ENCODE peak calls at places on chromosomes 6 and 20, in eight cellular contexts. F is A549, J is LNCaP clone FGC, N is IMR-90, C is heart right ventricle, A is upper lobe of left lung, O is psoas muscle, Q is NB4. P is an unnamed sample.

GRCh38 chr6:34692280-34692679 is 4.3 kb downstream of the ILRUN start:
- DNase-seq in N (no peak), C (no peak), J (no peak), O (no peak), A (no peak), Q (no peak), F (no peak), P (no peak)

GRCh38 chr20:58835231-58835630 is 15.5 kb downstream of the GNAS-AS1 start:
- DNase-seq in J (no peak), O (no peak), Q (peak), A (no peak), F (no peak), N (no peak), C (no peak), P (no peak)

GRCh38 chr6:12182676-12183075 is 107.5 kb upstream of the EDN1 start:
- DNase-seq in C (no peak), N (peak), O (no peak), Q (no peak), J (no peak), F (no peak), A (no peak), P (peak)

GRCh38 chr6:63295553-63295952 is 24.2 kb downstream of the LGSN start:
- DNase-seq in N (no peak), O (no peak), C (no peak), Q (no peak), A (no peak), J (no peak), F (no peak), P (no peak)

GRCh38 chr6:138337076-138337475 is 40.6 kb upstream of the SMIM28 start:
- DNase-seq in A (no peak), F (no peak), Q (no peak), N (no peak), O (no peak), C (no peak), J (no peak), P (no peak)

GRCh38 chr6:147216915-147217314 is 12.7 kb downstream of the STXBP5 start:
- DNase-seq in J (no peak), O (no peak), N (no peak), F (no peak), C (no peak), Q (no peak), A (no peak), P (peak)

GRCh38 chr6:39821739-39822532 is 29.8 kb downstream of the DAAM2 start:
- DNase-seq in C (peak), F (no peak), O (peak), J (no peak), A (no peak), Q (no peak), N (no peak), P (no peak)

GRCh38 chr20:49276895-49277785 is 717 bp downstream of the ZNFX1 start:
- DNase-seq in C (peak), O (peak), J (no peak), Q (peak), F (no peak), N (no peak), A (peak), P (no peak)

GRCh38 chr6:144284753-144285547 is at the start of gene UTRN:
- DNase-seq in C (peak), A (peak), J (peak), N (peak), O (peak), F (peak), Q (peak), P (peak)

GRCh38 chr20:50879649-50880550 is 51.3 kb downstream of the ADNP start:
- DNase-seq in Q (no peak), C (no peak), A (no peak), N (no peak), J (no peak), O (no peak), F (no peak), P (no peak)

GRCh38 chr20:43941476-43942212 is 27.0 kb downstream of the TOX2 start:
- DNase-seq in J (peak), F (peak), N (peak), A (no peak), Q (peak), O (no peak), C (no peak), P (no peak)

GRCh38 chr6:5085638-5086293 is 625 bp downstream of the PPP1R3G start:
- DNase-seq in A (no peak), F (peak), J (no peak), O (peak), C (peak), N (peak), Q (peak), P (peak)

GRCh38 chr6:31568537-31568961 is 3.5 kb upstream of the LTA start:
- DNase-seq in C (no peak), N (no peak), J (no peak), O (no peak), Q (no peak), F (no peak), A (peak), P (no peak)

GRCh38 chr20:52974155-52974554 is 2.0 kb downstream of the TSHZ2 start:
- DNase-seq in F (no peak), N (no peak), A (no peak), O (no peak), Q (no peak), J (no peak), C (no peak), P (no peak)

GRCh38 chr6:93417421-93417996 is 1.9 kb downstream of the EPHA7 start:
- DNase-seq in F (peak), C (no peak), J (no peak), N (no peak), Q (no peak), O (no peak), A (no peak), P (no peak)

GRCh38 chr20:51886891-51887608 is 84.7 kb upstream of the SALL4 start:
- DNase-seq in N (no peak), C (no peak), F (no peak), A (no peak), O (no peak), Q (no peak), J (no peak), P (no peak)

GRCh38 chr6:67003844-67004243 is 1296.8 kb upstream of the EYS start:
- DNase-seq in O (no peak), C (no peak), F (no peak), J (no peak), N (no peak), Q (no peak), A (no peak), P (no peak)

GRCh38 chr6:137341721-137342195 is 122.6 kb upstream of the IFNGR1 start:
- DNase-seq in A (peak), F (peak), O (peak), J (no peak), C (peak), Q (peak), N (no peak), P (peak)

GRCh38 chr20:14919473-14920157 is 582.2 kb upstream of the FLRT3 start:
- DNase-seq in A (peak), Q (no peak), J (no peak), F (peak), O (no peak), C (no peak), N (no peak), P (no peak)

GRCh38 chr6:80489911-80490635 is 383.6 kb downstream of the BCKDHB start:
- DNase-seq in J (no peak), O (no peak), F (no peak), N (no peak), C (no peak), A (no peak), Q (no peak), P (no peak)

GRCh38 chr20:50982372-50982771 is 23.8 kb downstream of the MOCS3 start:
- DNase-seq in C (no peak), A (no peak), N (peak), F (peak), O (no peak), Q (no peak), J (peak), P (peak)

GRCh38 chr20:58065508-58066361 is 162.7 kb downstream of the ANKRD60 start:
- DNase-seq in O (no peak), C (no peak), F (no peak), J (no peak), A (peak), N (no peak), Q (no peak), P (no peak)

GRCh38 chr6:11653028-11653583 is 115.6 kb downstream of the TMEM170B start:
- DNase-seq in O (no peak), J (no peak), Q (peak), F (peak), C (no peak), N (peak), A (no peak), P (peak)

GRCh38 chr6:146910611-146911010 is 293.6 kb upstream of the STXBP5 start:
- DNase-seq in O (no peak), C (no peak), A (no peak), N (no peak), Q (no peak), J (no peak), F (no peak), P (no peak)

GRCh38 chr20:41362748-41363140 is 3.9 kb downstream of the EMILIN3 start:
- DNase-seq in J (no peak), N (no peak), C (no peak), Q (no peak), F (no peak), A (no peak), O (no peak), P (no peak)

GRCh38 chr6:157258878-157259277 is 64.4 kb downstream of the TMEM242 start:
- DNase-seq in O (no peak), Q (no peak), A (no peak), C (no peak), J (no peak), N (no peak), F (no peak), P (no peak)

GRCh38 chr6:133062077-133062476 is 179.1 kb upstream of the EYA4 start:
- DNase-seq in N (peak), F (peak), Q (no peak), J (no peak), A (no peak), C (no peak), O (no peak), P (peak)

GRCh38 chr6:89100114-89100513 is 17.8 kb downstream of the SRSF12 start:
- DNase-seq in F (no peak), N (no peak), J (no peak), Q (no peak), C (no peak), O (no peak), A (no peak), P (no peak)

GRCh38 chr6:144715344-144715743 is 430.2 kb downstream of the UTRN start:
- DNase-seq in F (no peak), A (no peak), O (no peak), J (no peak), C (no peak), N (no peak), Q (no peak), P (no peak)

GRCh38 chr6:52840763-52841585 is at the start of gene GSTA5:
- DNase-seq in Q (no peak), F (no peak), O (no peak), A (peak), N (no peak), C (no peak), J (no peak), P (no peak)

GRCh38 chr20:63017076-63017825 is 10.5 kb upstream of the BHLHE23 start:
- DNase-seq in O (peak), Q (no peak), A (no peak), N (no peak), F (no peak), J (no peak), C (peak), P (no peak)

GRCh38 chr6:98054453-98054852 is 771.4 kb upstream of the MMS22L start:
- DNase-seq in F (no peak), O (no peak), J (no peak), Q (peak), N (peak), C (no peak), A (no peak), P (no peak)

GRCh38 chr6:118408863-118409262 is 139.2 kb upstream of the PLN start:
- DNase-seq in Q (no peak), N (no peak), A (no peak), J (no peak), C (no peak), F (no peak), O (no peak), P (no peak)

GRCh38 chr6:39294899-39295298 is 19.3 kb downstream of the KCNK17 start:
- DNase-seq in J (no peak), C (no peak), Q (no peak), O (no peak), A (no peak), F (no peak), N (no peak), P (no peak)

GRCh38 chr20:42192321-42192720 is 574.1 kb upstream of the CHD6 start:
- DNase-seq in J (no peak), O (no peak), N (no peak), Q (peak), F (no peak), C (no peak), A (no peak), P (no peak)

GRCh38 chr6:43402819-43403218 is 24.5 kb upstream of the ABCC10 start:
- DNase-seq in N (no peak), O (no peak), A (no peak), Q (no peak), J (no peak), F (peak), C (no peak), P (no peak)

GRCh38 chr6:5053038-5053437 is 32.1 kb upstream of the PPP1R3G start:
- DNase-seq in A (no peak), N (peak), F (no peak), Q (peak), O (no peak), J (no peak), C (no peak), P (peak)

GRCh38 chr6:110625883-110626282 is 149.5 kb upstream of the SLC22A16 start:
- DNase-seq in O (no peak), C (no peak), Q (no peak), F (no peak), A (no peak), N (peak), J (no peak), P (no peak)

GRCh38 chr6:159279790-159280277 is 110.6 kb downstream of the FNDC1 start:
- DNase-seq in Q (no peak), C (no peak), A (no peak), F (peak), O (no peak), N (no peak), J (no peak), P (no peak)

GRCh38 chr20:5120189-5120484 is 379 bp upstream of the PCNA start:
- DNase-seq in A (no peak), C (no peak), J (no peak), Q (no peak), N (no peak), F (no peak), O (no peak), P (no peak)

GRCh38 chr6:19193624-19194023 is 643.5 kb upstream of the ID4 start:
- DNase-seq in O (no peak), A (no peak), N (no peak), J (no peak), Q (no peak), F (no peak), C (no peak), P (no peak)
- TF ChIP-seq CTCF in O (no peak), A (no peak), N (no peak), J (no peak), Q (no peak), F (no peak), C (no peak), P (no peak)

DNA sequence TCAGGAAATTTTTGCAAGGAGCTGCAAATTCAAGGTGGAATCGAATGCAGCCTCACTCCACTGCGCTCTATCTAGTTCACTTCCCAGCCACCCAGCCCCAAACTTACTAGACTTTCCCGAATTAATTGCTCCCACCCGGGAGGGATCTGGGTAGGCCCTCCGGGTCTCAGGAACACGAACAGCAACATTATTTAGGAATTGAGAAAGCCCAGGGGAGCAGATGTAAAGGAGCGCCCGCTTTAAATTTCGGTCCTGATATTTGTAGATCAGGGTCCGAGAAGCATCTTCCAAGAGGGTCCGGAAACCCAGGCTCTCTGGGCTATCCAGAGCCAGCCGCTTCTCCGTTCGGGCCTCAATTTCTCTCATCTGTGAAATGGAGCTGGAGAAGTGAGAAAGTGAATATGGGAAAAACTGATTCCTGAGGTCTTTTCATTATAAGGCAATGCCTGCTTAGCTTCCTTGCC is 490 bp upstream of the ID1 start:
- DNase-seq in A (no peak), J (no peak), C (no peak), Q (no peak), F (no peak), O (no peak), N (no peak), P (no peak)
- TF ChIP-seq CTCF in A (no peak), J (no peak), C (no peak), Q (no peak), F (no peak), O (no peak), N (no peak), P (no peak)

GRCh38 chr20:1566701-1567100 is 9.2 kb upstream of the SIRPD start:
- DNase-seq in Q (peak), C (no peak), N (peak), J (no peak), O (no peak), F (no peak), A (no peak), P (no peak)
- TF ChIP-seq CTCF in Q (no peak), C (no peak), N (no peak), J (no peak), O (no peak), F (no peak), A (no peak), P (no peak)

GRCh38 chr6:109382576-109383437 is 540 bp upstream of the CD164 start:
- DNase-seq in F (peak), C (peak), A (peak), J (peak), Q (peak), O (peak), N (peak), P (peak)

GRCh38 chr6:109381007-109381746 is 1.1 kb downstream of the CD164 start:
- DNase-seq in J (no peak), O (no peak), N (peak), A (no peak), C (no peak), F (no peak), Q (peak), P (peak)

GRCh38 chr6:109379706-109380105 is 2.6 kb downstream of the CD164 start:
- DNase-seq in A (no peak), F (no peak), N (peak), J (no peak), Q (no peak), C (no peak), O (no peak), P (peak)

GRCh38 chr6:109381747-109382575 is at the start of gene CD164:
- DNase-seq in C (peak), O (peak), Q (peak), J (no peak), F (peak), N (peak), A (peak), P (peak)

DNA sequence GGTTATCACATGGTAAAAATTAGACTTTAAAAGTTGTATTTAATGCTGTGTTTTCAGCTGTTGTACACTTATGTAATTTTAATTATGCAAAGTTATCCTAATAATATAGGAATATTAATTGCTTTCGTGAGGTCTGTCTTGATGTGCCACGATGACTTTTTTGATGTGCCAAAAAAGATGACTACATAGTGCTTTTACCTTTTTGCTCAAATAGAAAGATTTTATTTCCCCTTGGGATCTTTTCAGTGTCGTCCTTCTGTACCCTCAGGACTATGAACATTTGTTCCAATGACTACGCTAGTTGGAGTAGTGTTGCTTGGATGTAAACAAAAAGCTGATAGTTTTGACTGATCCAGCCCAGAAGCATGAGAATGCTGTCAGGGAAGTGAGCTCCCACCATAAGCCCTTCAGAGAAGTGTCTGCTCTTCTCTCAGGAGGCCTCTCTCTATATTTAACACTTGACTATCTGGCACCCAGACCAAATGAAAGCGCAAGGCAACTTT is 1.2 kb upstream of the CD164 start:
- DNase-seq in N (no peak), J (no peak), O (no peak), A (no peak), C (no peak), Q (peak), F (no peak), P (no peak)
- TF ChIP-seq CTCF in N (no peak), J (no peak), O (no peak), A (no peak), C (no peak), Q (no peak), F (no peak), P (no peak)

GRCh38 chr20:38290829-38291581 is 13.0 kb upstream of the BPI start:
- DNase-seq in A (no peak), F (peak), J (no peak), C (peak), N (peak), Q (peak), O (peak), P (peak)
- TF ChIP-seq CTCF in A (no peak), F (peak), J (peak), C (peak), N (peak), Q (peak), O (peak), P (peak)

DNA sequence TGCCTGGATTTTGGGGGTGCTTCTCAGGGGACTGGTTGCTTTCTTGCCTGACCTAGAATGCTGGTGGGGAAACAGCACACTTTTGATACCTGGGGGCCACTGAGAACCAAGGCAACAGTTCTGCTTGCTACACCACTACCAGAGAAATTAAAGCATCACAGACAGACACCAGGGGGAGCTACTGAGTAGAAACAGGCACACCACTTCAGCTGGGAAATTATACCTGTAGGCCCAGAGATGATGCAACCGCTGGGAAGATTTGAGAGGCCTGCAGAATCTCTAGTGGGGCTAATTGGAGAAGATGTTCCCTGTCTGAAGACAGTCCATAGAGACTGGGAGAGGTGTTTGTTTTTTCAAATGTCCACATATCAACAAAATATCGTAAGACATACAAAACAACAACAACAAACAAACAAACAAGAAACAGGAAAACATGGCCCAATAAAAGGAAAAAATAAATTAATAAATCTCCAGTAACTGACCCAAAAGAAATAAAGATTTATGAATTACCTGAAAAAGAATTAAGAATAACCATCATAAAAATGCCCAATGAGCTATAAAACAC is 129.4 kb upstream of the RIN2 start:
- DNase-seq in Q (peak), F (peak), C (no peak), N (peak), O (no peak), A (peak), J (peak), P (peak)
- TF ChIP-seq CTCF in Q (peak), F (peak), C (peak), N (peak), O (peak), A (peak), J (peak), P (peak)

DNA sequence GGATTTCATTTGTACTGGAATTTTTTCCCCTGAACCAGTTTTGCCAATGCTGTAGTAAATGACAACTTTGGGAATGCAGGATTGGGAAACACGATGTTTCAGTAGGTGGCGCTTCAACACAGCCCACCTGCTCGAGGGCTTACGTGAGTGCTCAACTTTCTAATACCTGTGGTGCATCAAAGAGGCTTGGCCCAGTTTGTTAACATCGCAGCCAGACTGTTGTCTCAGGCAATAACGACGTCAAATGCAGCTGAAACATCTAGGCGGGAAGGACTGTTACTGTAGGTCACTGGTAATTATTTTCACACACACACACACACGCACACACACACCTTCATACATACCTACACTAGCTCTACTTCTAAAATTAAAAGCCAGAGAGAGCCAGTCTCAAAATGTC is 815.5 kb upstream of the SLC35B3 start:
- DNase-seq in J (peak), N (peak), Q (peak), A (peak), F (peak), O (no peak), C (no peak), P (peak)
- TF ChIP-seq CTCF in J (peak), N (peak), Q (peak), A (no peak), F (peak), O (peak), C (peak), P (peak)

GRCh38 chr20:9071976-9072726 is 3.3 kb downstream of the PLCB4 start:
- DNase-seq in Q (no peak), J (no peak), N (peak), F (peak), A (no peak), C (no peak), O (no peak), P (no peak)
- TF ChIP-seq CTCF in Q (no peak), J (no peak), N (no peak), F (no peak), A (no peak), C (no peak), O (no peak), P (no peak)